ENCODE peak calls at places on chromosome 9, in nine cellular contexts. F, B, V, A, M, T, E, K and O are unnamed samples.

GRCh38 chr9:76818271-76818670 is 54.0 kb downstream of the PCA3 start:
- DNase-seq in M (peak; percentile 64), K (no peak), B (peak; percentile 98), T (peak; percentile 99), V (no peak), A (no peak), F (no peak), E (peak; percentile 98), O (peak; percentile 92)

GRCh38 chr9:78863531-78863930 is 566.6 kb downstream of the PSAT1 start:
- DNase-seq in M (no peak), E (peak; percentile 30), F (no peak), V (no peak), B (no peak), A (no peak), K (no peak), T (no peak), O (no peak)

GRCh38 chr9:117403403-117403811 is 11.4 kb downstream of the ASTN2 start:
- DNase-seq in F (no peak), E (no peak), T (no peak), V (no peak), B (no peak), K (no peak), M (no peak), A (no peak), O (no peak)

GRCh38 chr9:28031521-28032177 is 458.4 kb upstream of the C9orf72 start:
- DNase-seq in T (no peak), E (no peak), F (no peak), V (no peak), M (no peak), A (no peak), B (no peak), K (no peak), O (no peak)

GRCh38 chr9:97293207-97293721 is 14.2 kb upstream of the CCDC180 start:
- DNase-seq in T (peak; percentile 27), A (no peak), V (no peak), E (peak; percentile 17), F (no peak), K (no peak), M (peak; percentile 66), B (no peak), O (peak; percentile 27)

GRCh38 chr9:108980893-108981292 is 32.4 kb downstream of the CTNNAL1 start:
- DNase-seq in T (no peak), K (no peak), B (no peak), A (no peak), E (no peak), V (no peak), F (no peak), M (no peak), O (no peak)

GRCh38 chr9:76369583-76369982 is 24.6 kb downstream of the RFK start:
- DNase-seq in M (no peak), T (peak; percentile 43), E (peak; percentile 80), F (no peak), K (no peak), V (peak; percentile 86), A (no peak), B (peak; percentile 4), O (peak; percentile 33)

GRCh38 chr9:38009035-38009501 is 60.0 kb downstream of the SHB start:
- DNase-seq in T (peak; percentile 79), K (no peak), F (no peak), M (no peak), V (no peak), E (no peak), B (no peak), A (no peak), O (no peak)

GRCh38 chr9:136662656-136663310 is at the start of gene EGFL7:
- DNase-seq in T (no peak), E (no peak), A (no peak), F (no peak), M (no peak), V (no peak), B (no peak), K (no peak), O (no peak)

GRCh38 chr9:136663311-136663679 is 579 bp downstream of the EGFL7 start:
- DNase-seq in F (no peak), B (no peak), K (no peak), M (no peak), E (no peak), V (no peak), T (no peak), A (no peak), O (no peak)

GRCh38 chr9:136664799-136665082 is 2.0 kb downstream of the EGFL7 start:
- DNase-seq in B (no peak), A (no peak), T (no peak), M (no peak), E (no peak), V (no peak), K (no peak), F (no peak), O (no peak)

GRCh38 chr9:136665111-136665703 is 2.5 kb downstream of the EGFL7 start:
- DNase-seq in A (no peak), T (peak; percentile 41), B (peak; percentile 62), V (no peak), F (no peak), M (no peak), K (no peak), E (no peak), O (no peak)

DNA sequence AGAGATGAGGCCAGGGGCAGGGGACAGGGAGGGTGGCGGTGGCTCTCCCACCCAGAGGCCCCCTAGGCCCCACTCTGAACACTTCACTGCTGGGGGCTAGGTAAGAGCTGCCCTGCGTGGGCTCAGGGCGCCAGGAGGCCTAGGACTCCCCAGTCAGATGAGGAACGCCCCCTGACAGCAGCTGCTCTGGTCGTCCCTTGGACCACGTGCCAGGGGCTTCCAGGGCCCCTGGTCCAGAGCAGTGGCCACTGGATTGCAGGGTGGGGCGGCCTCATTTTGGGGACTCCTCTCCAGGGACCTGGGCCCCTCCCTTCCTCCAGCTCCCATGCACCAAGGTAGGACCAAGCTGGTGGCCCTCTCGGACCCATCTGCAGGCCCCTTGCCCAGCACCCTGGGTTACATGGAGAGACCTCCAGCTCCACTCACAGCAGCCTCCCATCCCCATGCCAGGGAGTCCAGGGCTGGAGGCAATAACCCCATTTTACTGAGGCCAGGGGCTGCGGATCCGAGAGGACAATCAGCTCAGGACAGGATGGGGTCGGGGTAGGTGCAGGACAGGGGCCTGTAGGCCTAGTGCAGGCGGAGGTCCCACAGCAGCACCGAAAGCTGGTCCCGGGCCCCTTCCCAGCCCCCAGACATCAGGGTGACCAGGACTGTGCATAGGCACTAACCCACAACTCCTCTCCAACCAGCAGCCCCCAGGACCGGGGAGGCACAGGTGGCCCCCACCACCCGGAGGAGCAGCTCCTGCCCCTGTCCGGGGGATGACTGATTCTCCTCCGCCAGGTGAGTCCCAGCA is 1.5 kb downstream of the EGFL7 start:
- DNase-seq in F (no peak), T (no peak), V (no peak), A (no peak), E (no peak), K (no peak), B (no peak), M (no peak), O (no peak)
- H3K4me3 ChIP-seq in F (no peak overlapping the region), T (no peak overlapping the region), V (no peak overlapping the region), A (no peak overlapping the region), E (no peak overlapping the region), K (no peak overlapping the region), B (no peak overlapping the region), M (peak overlapping the region; percentile 70), O (no peak overlapping the region)

GRCh38 chr9:71684566-71684965 is 83.7 kb downstream of the CEMIP2 start:
- DNase-seq in T (no peak), K (no peak), B (no peak), M (no peak), E (no peak), V (no peak), F (no peak), A (no peak), O (no peak)
- H3K9me3 ChIP-seq in T (no peaks in the 10 kb centered on the region), K (no peaks in the 10 kb centered on the region), B (no peaks in the 10 kb centered on the region), M (no peaks in the 10 kb centered on the region), E (no peaks in the 10 kb centered on the region), V (no peaks in the 10 kb centered on the region), F (no peaks in the 10 kb centered on the region), A (no peaks in the 10 kb centered on the region), O (no peaks in the 10 kb centered on the region)

GRCh38 chr9:128187361-128187760 is 4.0 kb downstream of the CIZ1 start:
- DNase-seq in F (no peak), B (no peak), K (no peak), M (no peak), V (no peak), A (no peak), T (no peak), E (no peak), O (no peak)

GRCh38 chr9:128191406-128192046 is at the start of gene CIZ1:
- DNase-seq in E (peak; percentile 63), F (peak; percentile 66), V (peak; percentile 89), T (peak; percentile 80), B (peak; percentile 91), A (peak; percentile 75), M (peak; percentile 84), K (peak; percentile 77), O (peak; percentile 78)

GRCh38 chr9:128190516-128191405 is 611 bp downstream of the CIZ1 start:
- DNase-seq in A (no peak), B (no peak), M (no peak), E (no peak), F (no peak), V (peak; percentile 37), K (no peak), T (peak; percentile 29), O (no peak)

GRCh38 chr9:128188209-128188608 is 3.2 kb downstream of the CIZ1 start:
- DNase-seq in V (no peak), B (no peak), A (no peak), K (no peak), M (no peak), E (no peak), F (no peak), T (no peak), O (no peak)

DNA sequence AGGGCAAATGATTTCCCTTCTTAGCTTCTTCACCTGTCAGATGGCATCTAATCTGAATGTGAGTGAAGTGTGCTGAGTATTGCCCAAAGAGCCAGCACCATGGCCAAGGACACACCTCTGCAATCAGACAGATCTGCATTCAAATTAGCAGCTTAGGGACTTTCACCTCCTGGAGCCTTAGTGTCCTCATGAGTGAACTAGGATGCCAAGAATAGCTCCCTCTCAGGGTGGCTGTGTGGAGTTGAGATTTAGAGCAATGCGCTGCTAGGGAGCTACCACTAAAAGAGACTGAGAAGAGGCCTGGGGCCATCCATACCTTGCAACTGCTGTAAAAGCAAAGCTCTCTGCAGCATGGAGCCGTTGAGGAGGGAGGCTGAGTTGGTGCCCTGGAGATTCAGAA is 1.4 kb downstream of the CIZ1 start:
- DNase-seq in K (no peak), T (no peak), B (no peak), F (no peak), A (no peak), M (no peak), E (no peak), V (peak; percentile 47), O (no peak)
- H3K36me3 ChIP-seq in K (no peaks in the 10 kb centered on the region), T (peaks cover 40% of the 10 kb centered on the region), B (peaks cover 37% of the 10 kb centered on the region), F (peaks cover 15% of the 10 kb centered on the region), A (peaks cover 18% of the 10 kb centered on the region), M (no peaks in the 10 kb centered on the region), E (peaks cover 14% of the 10 kb centered on the region), V (peaks cover 34% of the 10 kb centered on the region), O (peaks cover 32% of the 10 kb centered on the region)

DNA sequence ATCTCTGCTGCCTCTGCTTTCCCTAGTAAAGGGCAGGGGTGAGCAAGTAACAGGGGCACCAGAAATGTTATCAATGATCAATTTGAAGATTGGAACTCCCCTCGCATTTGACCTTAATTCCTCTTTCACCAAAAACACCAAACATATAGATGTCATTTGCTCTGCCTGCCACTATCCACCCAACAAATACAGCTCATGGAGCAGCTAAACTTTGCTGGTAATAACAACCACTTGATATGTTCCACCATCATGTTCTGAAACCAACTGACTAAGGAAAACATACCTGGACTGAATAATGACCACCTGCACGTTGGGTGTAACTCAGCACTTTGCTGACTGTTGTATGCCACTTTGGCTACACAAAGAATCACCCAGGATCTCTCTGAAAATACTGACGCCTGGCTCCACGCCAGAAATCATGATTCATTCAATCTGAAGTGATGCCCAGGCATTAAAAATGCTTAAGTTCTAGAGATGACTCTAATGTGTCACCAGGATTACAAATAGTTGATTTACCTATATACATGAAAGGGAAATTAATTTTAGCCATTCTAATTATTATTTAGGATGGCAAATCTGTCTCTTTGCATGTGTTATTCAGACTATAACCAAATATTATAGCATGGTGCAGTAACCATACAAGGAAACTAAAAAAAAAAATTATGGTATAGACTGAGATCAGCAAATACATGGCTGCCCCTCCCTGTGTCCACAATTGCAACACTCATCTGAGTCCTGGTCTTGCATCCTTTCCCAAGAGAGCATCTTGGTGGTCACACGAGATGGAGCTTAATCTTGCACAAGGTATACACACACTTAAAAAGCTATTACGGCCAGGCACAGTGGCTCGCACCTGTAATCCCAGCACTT is 43.1 kb upstream of the TTC39B start:
- DNase-seq in T (no peak), M (no peak), A (peak; percentile 17), B (peak; percentile 42), F (no peak), V (no peak), K (no peak), E (peak; percentile 6), O (peak; percentile 93)
- H3K4me3 ChIP-seq in T (no peak overlapping the region), M (no peak overlapping the region), A (no peak overlapping the region), B (no peak overlapping the region), F (no peak overlapping the region), V (no peak overlapping the region), K (no peak overlapping the region), E (no peak overlapping the region), O (no peak overlapping the region)